ENCODE peak calls at places on chromosomes 16 and 17, in four cellular contexts. One of them, this sample, is unnamed.
A peak's percentile ranks its signal among the peaks of the same experiment; 100 is the strongest.

GRCh38 chr17:57445772-57446472 is 189.6 kb downstream of the MSI2 start:
- DNase-seq in posterior vena cava: peak; percentile 19
- DNase-seq in Caki2: no peak
- DNase-seq in GM19239: no peak
- DNase-seq in this sample: no peak

GRCh38 chr17:58224315-58224714 is 5.3 kb upstream of the MKS1 start:
- DNase-seq in GM19239: no peak
- DNase-seq in posterior vena cava: no peak
- DNase-seq in Caki2: peak; percentile 16
- DNase-seq in this sample: no peak

GRCh38 chr17:28503420-28503819 is 2.7 kb upstream of the FOXN1 start:
- DNase-seq in Caki2: no peak
- DNase-seq in posterior vena cava: no peak
- DNase-seq in GM19239: no peak
- DNase-seq in this sample: no peak

GRCh38 chr17:34703533-34703932 is 124.2 kb downstream of the TMEM132E start:
- DNase-seq in GM19239: no peak
- DNase-seq in posterior vena cava: no peak
- DNase-seq in Caki2: peak; percentile 40
- DNase-seq in this sample: no peak

GRCh38 chr16:59566446-59566845 is 832.3 kb upstream of the GOT2 start:
- DNase-seq in GM19239: no peak
- DNase-seq in posterior vena cava: no peak
- DNase-seq in Caki2: no peak
- DNase-seq in this sample: no peak

GRCh38 chr17:44921122-44921882 is 6.0 kb upstream of the GFAP start:
- DNase-seq in posterior vena cava: peak; percentile 62
- DNase-seq in GM19239: no peak
- DNase-seq in Caki2: no peak
- DNase-seq in this sample: peak; percentile 41

GRCh38 chr16:30567991-30568638 is 3.4 kb downstream of the ZNF688 start:
- DNase-seq in Caki2: peak; percentile 39
- DNase-seq in posterior vena cava: no peak
- DNase-seq in GM19239: no peak
- DNase-seq in this sample: no peak

GRCh38 chr16:70777973-70778406 is 23.0 kb downstream of the VAC14 start:
- DNase-seq in GM19239: no peak
- DNase-seq in posterior vena cava: peak; percentile 38
- DNase-seq in Caki2: no peak
- DNase-seq in this sample: peak; percentile 12

GRCh38 chr16:80803341-80804060 is 897 bp downstream of the CDYL2 start:
- DNase-seq in Caki2: no peak
- DNase-seq in posterior vena cava: no peak
- DNase-seq in GM19239: peak; percentile 49
- DNase-seq in this sample: peak; percentile 78

GRCh38 chr16:57956270-57956808 is 14.6 kb downstream of the CNGB1 start:
- DNase-seq in GM19239: no peak
- DNase-seq in Caki2: no peak
- DNase-seq in posterior vena cava: no peak
- DNase-seq in this sample: no peak

GRCh38 chr17:80252871-80253270 is 7.8 kb upstream of the RNF213 start:
- DNase-seq in GM19239: peak; percentile 85
- DNase-seq in Caki2: no peak
- DNase-seq in posterior vena cava: no peak
- DNase-seq in this sample: peak; percentile 90

GRCh38 chr17:68595986-68596385 is 5.2 kb downstream of the FAM20A start:
- DNase-seq in Caki2: no peak
- DNase-seq in posterior vena cava: no peak
- DNase-seq in GM19239: no peak
- DNase-seq in this sample: no peak

GRCh38 chr16:30723725-30724355 is 24.4 kb upstream of the PHKG2 start:
- DNase-seq in posterior vena cava: peak; percentile 50
- DNase-seq in GM19239: no peak
- DNase-seq in Caki2: no peak
- DNase-seq in this sample: no peak

GRCh38 chr17:3845361-3845753 is 689 bp downstream of the NCBP3 start:
- DNase-seq in posterior vena cava: peak; percentile 64
- DNase-seq in Caki2: peak; percentile 32
- DNase-seq in GM19239: no peak
- DNase-seq in this sample: no peak

GRCh38 chr17:7263801-7264078 is 1.5 kb upstream of the CLDN7 start:
- DNase-seq in GM19239: no peak
- DNase-seq in Caki2: no peak
- DNase-seq in posterior vena cava: no peak
- DNase-seq in this sample: no peak

GRCh38 chr17:81348097-81349055 is 46.9 kb upstream of the BAHCC1 start:
- DNase-seq in posterior vena cava: no peak
- DNase-seq in GM19239: no peak
- DNase-seq in Caki2: no peak
- DNase-seq in this sample: peak; percentile 86

GRCh38 chr16:24544640-24545039 is 5.3 kb downstream of the RBBP6 start:
- DNase-seq in posterior vena cava: no peak
- DNase-seq in GM19239: no peak
- DNase-seq in Caki2: no peak
- DNase-seq in this sample: no peak

GRCh38 chr16:89067677-89068076 is 26.0 kb upstream of the ACSF3 start:
- DNase-seq in posterior vena cava: no peak
- DNase-seq in Caki2: no peak
- DNase-seq in GM19239: no peak
- DNase-seq in this sample: no peak

GRCh38 chr17:79987187-79987889 is 48.3 kb downstream of the TBC1D16 start:
- DNase-seq in posterior vena cava: peak; percentile 51
- DNase-seq in GM19239: no peak
- DNase-seq in Caki2: peak; percentile 20
- DNase-seq in this sample: no peak

GRCh38 chr17:17846003-17846402 is 9.2 kb upstream of the SREBF1 start:
- DNase-seq in Caki2: no peak
- DNase-seq in posterior vena cava: no peak
- DNase-seq in GM19239: no peak
- DNase-seq in this sample: no peak

GRCh38 chr17:76065754-76066153 is 6.6 kb downstream of the SRP68 start:
- DNase-seq in GM19239: no peak
- DNase-seq in posterior vena cava: no peak
- DNase-seq in Caki2: no peak
- DNase-seq in this sample: peak; percentile 5

GRCh38 chr16:88005148-88005547 is 53.9 kb downstream of the BANP start:
- DNase-seq in posterior vena cava: peak; percentile 78
- DNase-seq in Caki2: no peak
- DNase-seq in GM19239: no peak
- DNase-seq in this sample: no peak

GRCh38 chr16:2912330-2913199 is 834 bp downstream of the FLYWCH1 start:
- DNase-seq in posterior vena cava: peak; percentile 83
- DNase-seq in Caki2: peak; percentile 44
- DNase-seq in GM19239: no peak
- DNase-seq in this sample: peak; percentile 76

GRCh38 chr16:84841787-84842300 is 22.1 kb downstream of the CRISPLD2 start:
- DNase-seq in posterior vena cava: no peak
- DNase-seq in GM19239: no peak
- DNase-seq in Caki2: no peak
- DNase-seq in this sample: peak; percentile 89

GRCh38 chr17:80529104-80529903 is 15.3 kb upstream of the RPTOR start:
- DNase-seq in GM19239: no peak
- DNase-seq in posterior vena cava: no peak
- DNase-seq in Caki2: no peak
- DNase-seq in this sample: no peak